ENCODE peak calls at places on chromosome 14, in four cellular contexts. O is K562, J is body of pancreas, R is A549. F is an unnamed sample.

GRCh38 chr14:38839743-38840375 is 263.2 kb downstream of the SEC23A start:
- DNase-seq in J (no peak), O (no peak), R (peak), F (no peak)

GRCh38 chr14:101022916-101023435 is 119.5 kb upstream of the RTL1 start:
- DNase-seq in O (no peak), J (peak), R (no peak), F (peak)

GRCh38 chr14:61925043-61925442 is 162.8 kb downstream of the SNAPC1 start:
- DNase-seq in O (peak), R (peak), J (peak), F (no peak)

GRCh38 chr14:64444984-64445845 is 20.1 kb upstream of the AKAP5 start:
- DNase-seq in J (no peak), R (peak), O (peak), F (no peak)

GRCh38 chr14:70350078-70350477 is 9.4 kb downstream of the COX16 start:
- DNase-seq in O (no peak), J (no peak), R (peak), F (no peak)

GRCh38 chr14:69547701-69548348 is 26.8 kb downstream of the CCDC177 start:
- DNase-seq in J (no peak), R (no peak), O (peak), F (no peak)

GRCh38 chr14:106378191-106378590 is 851.8 kb downstream of the TMEM121 start:
- DNase-seq in O (peak), R (no peak), J (no peak), F (no peak)

GRCh38 chr14:35197015-35197414 is 74.7 kb downstream of the PRORP start:
- DNase-seq in R (peak), J (no peak), O (no peak), F (no peak)

GRCh38 chr14:70955543-70956480 is 48.6 kb downstream of the PCNX1 start:
- DNase-seq in O (peak), R (peak), J (no peak), F (no peak)

GRCh38 chr14:77375164-77375950 is 1.5 kb downstream of the TMED8 start:
- DNase-seq in R (no peak), O (peak), J (no peak), F (no peak)

GRCh38 chr14:49550284-49551184 is 35.6 kb downstream of the RPS29 start:
- DNase-seq in J (no peak), R (peak), O (no peak), F (no peak)

GRCh38 chr14:99436247-99437180 is 44.1 kb downstream of the SETD3 start:
- DNase-seq in J (no peak), O (no peak), R (no peak), F (no peak)

GRCh38 chr14:74140374-74140850 is 55.7 kb downstream of the LIN52 start:
- DNase-seq in O (peak), J (peak), R (no peak), F (peak)

GRCh38 chr14:71555654-71556559 is 376.3 kb upstream of the RGS6 start:
- DNase-seq in O (peak), J (no peak), R (no peak), F (no peak)

GRCh38 chr14:68679746-68680467 is 113.0 kb downstream of the ZFP36L1 start:
- DNase-seq in R (no peak), O (no peak), J (no peak), F (no peak)

GRCh38 chr14:65703996-65704395 is 291.5 kb downstream of the FUT8 start:
- DNase-seq in J (no peak), R (no peak), O (no peak), F (no peak)

GRCh38 chr14:65709576-65709975 is 297.0 kb downstream of the FUT8 start:
- DNase-seq in R (no peak), J (peak), O (no peak), F (no peak)

GRCh38 chr14:65704412-65704811 is 291.9 kb downstream of the FUT8 start:
- DNase-seq in J (no peak), O (no peak), R (no peak), F (no peak)

GRCh38 chr14:65704850-65705249 is 292.3 kb downstream of the FUT8 start:
- DNase-seq in O (no peak), J (no peak), R (no peak), F (no peak)
- TF ChIP-seq POLR2A in O (no peak), J (no peak), R (no peak), F (no peak)

GRCh38 chr14:93332032-93332852 is 594 bp downstream of the BTBD7 start:
- DNase-seq in J (peak), O (peak), R (peak), F (peak)

GRCh38 chr14:93330609-93331000 is 2.2 kb downstream of the BTBD7 start:
- DNase-seq in R (no peak), J (no peak), O (no peak), F (no peak)

GRCh38 chr14:93333631-93334095 is 827 bp upstream of the BTBD7 start:
- DNase-seq in J (no peak), O (no peak), R (no peak), F (no peak)

GRCh38 chr14:93331375-93332031 is 1.3 kb downstream of the BTBD7 start:
- DNase-seq in O (peak), J (peak), R (no peak), F (peak)

GRCh38 chr14:93332853-93333630 is at the start of gene BTBD7:
- DNase-seq in J (peak), R (peak), O (peak), F (peak)
- TF ChIP-seq POLR2A in J (peak), R (peak), O (peak), F (peak)

GRCh38 chr14:102081231-102082080 is 5.4 kb downstream of the HSP90AA1 start:
- DNase-seq in O (no peak), R (no peak), J (no peak), F (no peak)

GRCh38 chr14:102078840-102079699 is 7.8 kb downstream of the HSP90AA1 start:
- DNase-seq in R (no peak), J (no peak), O (no peak), F (no peak)

GRCh38 chr14:102078344-102078743 is 8.5 kb downstream of the HSP90AA1 start:
- DNase-seq in O (no peak), R (no peak), J (no peak), F (no peak)

GRCh38 chr14:102079700-102079979 is 7.2 kb downstream of the HSP90AA1 start:
- DNase-seq in J (no peak), R (no peak), O (no peak), F (no peak)

DNA sequence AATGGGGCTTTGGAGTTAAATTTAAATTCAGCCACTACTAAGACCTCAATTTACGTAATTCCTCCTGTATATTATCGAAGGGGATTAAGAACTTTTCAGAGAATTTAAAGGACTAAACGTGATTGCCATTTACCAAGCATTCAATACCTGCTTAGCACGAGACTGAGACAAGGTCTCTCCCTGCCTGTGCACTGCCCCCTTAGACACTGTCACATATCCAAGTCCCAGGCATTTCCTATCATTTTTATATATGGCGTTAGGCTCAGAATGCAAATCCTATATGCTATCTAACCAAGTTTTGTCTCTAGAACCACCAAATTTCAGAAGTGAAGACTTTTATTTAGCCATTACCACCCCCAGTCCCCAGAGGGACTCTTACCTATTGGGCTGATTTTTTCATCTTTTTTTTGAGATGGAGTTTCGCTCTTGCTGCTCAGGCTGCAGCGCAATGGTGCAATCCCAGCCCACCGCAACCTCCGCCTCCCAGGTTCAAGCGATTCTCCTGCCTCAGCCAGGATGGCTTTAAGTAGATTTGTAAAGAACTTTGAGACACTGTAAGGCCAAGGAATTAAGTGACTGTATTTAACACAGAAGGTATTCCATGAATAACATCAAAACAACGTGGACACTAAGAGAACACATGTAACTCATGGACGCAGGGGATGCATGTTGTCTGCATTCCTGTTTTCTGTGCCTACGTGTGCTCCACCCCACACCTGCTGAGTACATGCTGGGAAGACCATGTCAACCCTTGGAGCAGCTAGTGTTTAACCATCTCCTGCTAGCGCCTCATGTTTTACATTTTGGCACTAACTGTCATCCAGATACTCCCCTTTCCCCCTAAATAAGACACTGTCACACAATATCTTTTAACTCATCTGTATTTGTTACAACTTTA is 6.4 kb downstream of the HSP90AA1 start:
- DNase-seq in O (no peak), J (no peak), R (no peak), F (no peak)
- TF ChIP-seq POLR2A in O (peak), J (no peak), R (no peak), F (no peak)

GRCh38 chr14:20456971-20457370 is 1.9 kb downstream of the APEX1 start:
- DNase-seq in O (no peak), J (peak), R (no peak), F (no peak)
- TF ChIP-seq POLR2A in O (no peak), J (no peak), R (no peak), F (no peak)

DNA sequence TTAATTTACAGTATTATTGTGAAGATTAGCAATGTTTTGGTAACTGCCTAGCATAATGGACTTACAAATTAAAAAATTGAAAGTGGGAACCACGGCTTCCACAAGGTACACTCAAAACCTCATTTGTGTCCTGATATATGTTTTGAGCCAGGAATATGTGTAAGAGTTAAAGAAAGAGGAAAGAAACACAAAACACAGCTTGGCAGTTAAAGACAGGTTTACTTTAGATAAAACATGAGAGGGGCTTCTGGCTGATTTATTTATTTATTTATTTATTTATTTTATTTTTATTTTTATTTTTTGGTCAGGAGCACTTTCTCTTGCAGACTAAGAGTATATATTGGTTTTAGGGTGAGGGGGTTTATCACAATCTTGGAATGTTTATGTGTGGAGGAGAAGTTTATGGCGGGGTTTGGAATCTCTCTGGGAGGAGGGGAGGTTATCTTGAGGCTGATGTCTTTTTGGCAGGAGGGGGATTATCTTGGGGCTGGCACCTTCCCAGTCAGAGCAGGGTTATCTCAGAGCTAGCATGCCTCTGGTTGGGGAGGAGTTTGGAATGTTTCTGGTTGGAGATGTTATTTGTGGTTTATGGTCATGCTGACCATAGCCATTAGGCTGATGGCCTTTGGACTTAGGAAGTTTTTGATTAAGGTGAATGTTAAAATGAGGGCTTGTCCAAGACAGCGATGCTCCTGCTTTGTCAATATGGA is 436.7 kb downstream of the DAD1 start:
- DNase-seq in R (no peak), J (no peak), O (no peak), F (no peak)
- TF ChIP-seq POLR2A in R (no peak), J (no peak), O (no peak), F (no peak)

GRCh38 chr14:50666772-50667490 is 1.2 kb downstream of the SAV1 start:
- DNase-seq in O (peak), J (peak), R (peak), F (no peak)
- TF ChIP-seq POLR2A in O (no peak), J (peak), R (no peak), F (no peak)

GRCh38 chr14:25132734-25133422 is 82.9 kb upstream of the STXBP6 start:
- DNase-seq in J (peak), R (peak), O (peak), F (peak)
- TF ChIP-seq POLR2A in J (peak), R (no peak), O (no peak), F (no peak)

GRCh38 chr14:102822311-102822863 is 45.1 kb downstream of the TRAF3 start:
- DNase-seq in O (no peak), J (no peak), R (no peak), F (no peak)
- TF ChIP-seq POLR2A in O (no peak), J (no peak), R (no peak), F (no peak)

F was measured in heart left ventricle.